ENCODE peak calls at places on chromosomes 1 and 21, in four cellular contexts. A, T, H and I are unnamed samples.

GRCh38 chr1:32220746-32221580 is 1.2 kb downstream of the TMEM234 start:
- DNase-seq in H (no peak), T (no peak), A (no peak), I (no peak)

GRCh38 chr1:185170291-185170848 is 13.4 kb downstream of the SWT1 start:
- DNase-seq in A (peak), H (no peak), T (peak), I (peak)

GRCh38 chr1:176696109-176696508 is 233.1 kb downstream of the PAPPA2 start:
- DNase-seq in A (no peak), H (no peak), T (no peak), I (no peak)

GRCh38 chr1:23215291-23215690 is 2.0 kb downstream of the HTR1D start:
- DNase-seq in A (no peak), T (no peak), H (no peak), I (no peak)

GRCh38 chr1:167676205-167676915 is 45.4 kb upstream of the MPZL1 start:
- DNase-seq in T (no peak), H (no peak), A (no peak), I (no peak)

GRCh38 chr1:52204696-52205095 is 62.8 kb downstream of the ZFYVE9 start:
- DNase-seq in T (no peak), H (no peak), A (no peak), I (no peak)

GRCh38 chr1:243982451-243983018 is 68.5 kb upstream of the ZBTB18 start:
- DNase-seq in A (no peak), T (no peak), H (no peak), I (no peak)

GRCh38 chr1:21149430-21149861 is 27.3 kb downstream of the EIF4G3 start:
- DNase-seq in A (peak), H (no peak), T (no peak), I (no peak)

GRCh38 chr21:28091500-28091899 is 901.2 kb downstream of the LTN1 start:
- DNase-seq in T (no peak), H (no peak), A (no peak), I (no peak)

GRCh38 chr1:89781494-89782126 is 39.2 kb upstream of the LRRC8D start:
- DNase-seq in T (no peak), A (no peak), H (no peak), I (peak)

GRCh38 chr1:196557797-196558196 is 50.4 kb downstream of the KCNT2 start:
- DNase-seq in A (no peak), T (no peak), H (no peak), I (no peak)

GRCh38 chr1:117312453-117313138 is 54.7 kb upstream of the MAN1A2 start:
- DNase-seq in H (no peak), A (no peak), T (peak), I (no peak)

GRCh38 chr1:20373764-20374163 is 83.1 kb downstream of the VWA5B1 start:
- DNase-seq in A (no peak), T (no peak), H (no peak), I (no peak)

GRCh38 chr1:184300446-184300845 is 86.4 kb upstream of the C1orf21 start:
- DNase-seq in H (no peak), T (peak), A (no peak), I (no peak)

GRCh38 chr1:21621051-21621450 is 48.1 kb downstream of the RAP1GAP start:
- DNase-seq in A (peak), T (no peak), H (no peak), I (no peak)

GRCh38 chr1:44807364-44808062 is 362 bp upstream of the DYNLT4 start:
- DNase-seq in H (peak), A (peak), T (peak), I (peak)

GRCh38 chr1:30722175-30722537 is 1.2 kb downstream of the MATN1 start:
- DNase-seq in T (no peak), H (no peak), A (no peak), I (no peak)

GRCh38 chr21:15549671-15550070 is 180.1 kb upstream of the USP25 start:
- DNase-seq in A (no peak), H (no peak), T (no peak), I (no peak)

GRCh38 chr21:42579456-42580075 is 65.9 kb downstream of the SLC37A1 start:
- DNase-seq in H (no peak), A (no peak), T (no peak), I (no peak)

GRCh38 chr21:44299458-44300261 is at the start of gene PFKL:
- DNase-seq in A (peak), H (peak), T (no peak), I (peak)

GRCh38 chr1:203295796-203296195 is 9.5 kb upstream of the BTG2 start:
- DNase-seq in A (no peak), T (no peak), H (no peak), I (no peak)

GRCh38 chr1:25544819-25545218 is 1.4 kb downstream of the LDLRAP1 start:
- DNase-seq in T (no peak), H (no peak), A (no peak), I (no peak)